ENCODE peak calls at places on chromosomes 5 and 9, in six cellular contexts. J is uterus, O is H1, V is thyroid gland, G is sigmoid colon, B is IMR-90. U is an unnamed sample.

GRCh38 chr9:132575811-132576210 is 6.6 kb upstream of the BARHL1 start:
- DNase-seq in B (no peak), O (no peak), V (no peak), G (no peak), J (no peak), U (no peak)

GRCh38 chr5:65799857-65800256 is 77.9 kb downstream of the NLN start:
- DNase-seq in G (no peak), J (no peak), O (no peak), V (no peak), B (no peak), U (no peak)

GRCh38 chr9:20838218-20838617 is 154.2 kb downstream of the FOCAD start:
- DNase-seq in J (no peak), V (no peak), B (peak), G (no peak), O (no peak), U (no peak)

GRCh38 chr9:124262596-124263045 is 4.9 kb downstream of the NEK6 start:
- DNase-seq in V (no peak), B (peak), J (no peak), G (no peak), O (peak), U (no peak)

GRCh38 chr9:124248992-124249391 is 8.8 kb upstream of the NEK6 start:
- DNase-seq in G (peak), V (no peak), B (no peak), J (no peak), O (no peak), U (no peak)

GRCh38 chr5:54249210-54250028 is 61.0 kb downstream of the ARL15 start:
- DNase-seq in O (no peak), G (no peak), J (no peak), B (peak), V (peak), U (no peak)

GRCh38 chr9:32247173-32247572 is 137.3 kb upstream of the ACO1 start:
- DNase-seq in J (no peak), G (no peak), O (no peak), B (no peak), V (no peak), U (no peak)

GRCh38 chr5:79143684-79144379 is 32.2 kb downstream of the BHMT start:
- DNase-seq in G (no peak), V (no peak), O (no peak), B (peak), J (no peak), U (no peak)

GRCh38 chr5:16304846-16305245 is 125.3 kb upstream of the MARCHF11 start:
- DNase-seq in J (no peak), G (no peak), V (no peak), B (peak), O (no peak), U (peak)

GRCh38 chr9:95732803-95733686 is 142.4 kb upstream of the ERCC6L2 start:
- DNase-seq in J (no peak), V (no peak), G (no peak), B (no peak), O (no peak), U (no peak)

GRCh38 chr5:91419571-91420537 is 36.7 kb upstream of the ARRDC3 start:
- DNase-seq in V (peak), J (peak), B (peak), G (peak), O (no peak), U (no peak)

GRCh38 chr9:69319324-69320040 is 5.5 kb upstream of the ENTREP1 start:
- DNase-seq in B (no peak), G (no peak), V (no peak), O (no peak), J (no peak), U (no peak)

GRCh38 chr5:62829241-62829986 is 250.8 kb downstream of the LRRC70 start:
- DNase-seq in J (no peak), G (no peak), O (no peak), V (no peak), B (no peak), U (no peak)

GRCh38 chr5:11619339-11620028 is 284.8 kb downstream of the CTNND2 start:
- DNase-seq in J (no peak), V (no peak), G (no peak), B (no peak), O (no peak), U (no peak)

GRCh38 chr5:73605223-73606087 is 20.5 kb upstream of the ARHGEF28 start:
- DNase-seq in J (no peak), O (no peak), B (peak), V (no peak), G (no peak), U (no peak)

GRCh38 chr9:133701981-133702797 is 36.0 kb downstream of the SARDH start:
- DNase-seq in B (peak), O (no peak), V (no peak), J (no peak), G (peak), U (no peak)

GRCh38 chr5:33611882-33612281 is 171.1 kb downstream of the TARS1 start:
- DNase-seq in J (no peak), B (peak), G (no peak), O (no peak), V (no peak), U (no peak)

GRCh38 chr5:134904621-134905245 is at the start of gene PCBD2:
- DNase-seq in J (peak), B (peak), V (peak), G (peak), O (peak), U (peak)

GRCh38 chr9:32738501-32739172 is 44.7 kb upstream of the TMEM215 start:
- DNase-seq in G (no peak), V (no peak), J (no peak), O (no peak), B (no peak), U (no peak)

GRCh38 chr9:130042931-130043653 is at the start of gene FNBP1:
- DNase-seq in O (peak), G (peak), V (peak), B (peak), J (peak), U (peak)

GRCh38 chr5:167902298-167902697 is 389.1 kb upstream of the WWC1 start:
- DNase-seq in B (no peak), V (no peak), G (no peak), J (no peak), O (no peak), U (no peak)

GRCh38 chr9:77735515-77735914 is 87.4 kb upstream of the GNA14 start:
- DNase-seq in B (peak), O (no peak), G (no peak), J (peak), V (peak), U (no peak)

GRCh38 chr9:126802343-126803059 is 2.3 kb upstream of the ZBTB43 start:
- DNase-seq in J (no peak), G (no peak), B (no peak), O (no peak), V (no peak), U (no peak)

GRCh38 chr5:147610798-147611197 is 100.9 kb upstream of the DPYSL3 start:
- DNase-seq in O (no peak), J (no peak), V (no peak), B (no peak), G (no peak), U (no peak)

GRCh38 chr9:115004535-115004934 is 74.1 kb upstream of the TNFSF8 start:
- DNase-seq in J (no peak), B (no peak), G (no peak), V (no peak), O (no peak), U (no peak)

GRCh38 chr5:78547171-78547570 is 101.4 kb downstream of the LHFPL2 start:
- DNase-seq in O (no peak), G (peak), J (no peak), V (no peak), B (peak), U (no peak)

GRCh38 chr5:159547466-159548195 is 217.3 kb upstream of the IL12B start:
- DNase-seq in B (no peak), O (no peak), V (no peak), G (no peak), J (no peak), U (no peak)

DNA sequence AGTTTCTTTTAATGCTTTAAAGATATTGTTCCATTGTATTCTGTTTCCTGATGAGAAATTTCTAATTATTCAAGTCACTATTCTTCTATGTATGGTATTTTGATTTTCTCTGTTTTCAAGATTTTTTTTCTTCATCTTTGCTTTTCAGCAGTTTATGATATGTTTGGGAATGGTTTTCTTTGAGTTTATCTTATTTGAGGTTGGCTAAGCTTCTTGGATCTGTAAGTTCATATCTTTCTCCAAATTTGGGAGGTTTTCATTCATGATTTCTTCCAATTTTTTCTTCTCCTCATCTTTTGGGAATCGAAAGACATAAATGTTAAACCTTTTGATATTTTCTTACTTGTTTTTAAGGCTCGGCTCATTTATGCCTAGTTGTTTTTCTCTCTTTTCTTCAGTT is 184.9 kb downstream of the ZSWIM6 start:
- DNase-seq in V (no peak), G (no peak), B (no peak), O (no peak), J (no peak), U (no peak)
- TF ChIP-seq POLR2A in V (no peak), G (no peak), B (no peak), O (no peak), J (no peak), U (no peak)

GRCh38 chr9:136926749-136927148 is 17.8 kb downstream of the FBXW5 start:
- DNase-seq in B (no peak), O (no peak), V (no peak), G (no peak), J (no peak), U (no peak)

GRCh38 chr9:136926154-136926704 is 18.3 kb downstream of the FBXW5 start:
- DNase-seq in B (no peak), O (no peak), G (no peak), J (no peak), V (no peak), U (no peak)

GRCh38 chr9:136927343-136928261 is 16.9 kb downstream of the FBXW5 start:
- DNase-seq in J (no peak), B (peak), V (no peak), G (no peak), O (no peak), U (no peak)

GRCh38 chr9:136930014-136930413 is 14.5 kb downstream of the FBXW5 start:
- DNase-seq in J (no peak), V (no peak), B (no peak), O (no peak), G (no peak), U (no peak)

DNA sequence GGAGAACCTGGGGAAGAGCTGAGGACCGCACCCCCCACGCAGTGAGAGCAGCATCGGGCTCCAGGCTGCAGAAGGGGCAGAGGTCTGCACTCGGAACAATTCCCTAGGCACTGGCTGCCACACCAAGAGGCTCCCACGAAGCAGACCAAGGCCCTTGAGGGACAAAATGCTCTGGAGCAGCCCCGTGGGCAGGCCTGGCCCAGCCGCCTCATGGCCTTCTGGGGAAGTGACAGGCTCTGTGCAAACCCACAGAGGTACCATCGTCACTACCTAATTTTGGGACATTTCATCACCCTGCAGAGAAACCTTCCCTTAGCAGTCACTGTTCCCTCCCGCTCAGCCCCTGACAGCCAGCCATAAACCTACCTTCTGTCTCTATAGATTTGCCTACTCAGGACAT is 15.9 kb downstream of the FBXW5 start:
- DNase-seq in O (no peak), J (no peak), B (no peak), V (no peak), G (no peak), U (no peak)
- TF ChIP-seq POLR2A in O (no peak), J (no peak), B (no peak), V (no peak), G (no peak), U (no peak)

GRCh38 chr9:87499455-87500015 is 1.9 kb downstream of the DAPK1 start:
- DNase-seq in O (no peak), B (no peak), G (no peak), V (no peak), J (no peak), U (no peak)
- TF ChIP-seq POLR2A in O (no peak), B (no peak), G (no peak), V (no peak), J (no peak), U (no peak)

GRCh38 chr5:119322948-119323629 is 32.7 kb upstream of the TNFAIP8 start:
- DNase-seq in O (no peak), G (no peak), V (no peak), J (no peak), B (peak), U (no peak)
- TF ChIP-seq POLR2A in O (no peak), G (no peak), V (no peak), J (no peak), B (no peak), U (no peak)

DNA sequence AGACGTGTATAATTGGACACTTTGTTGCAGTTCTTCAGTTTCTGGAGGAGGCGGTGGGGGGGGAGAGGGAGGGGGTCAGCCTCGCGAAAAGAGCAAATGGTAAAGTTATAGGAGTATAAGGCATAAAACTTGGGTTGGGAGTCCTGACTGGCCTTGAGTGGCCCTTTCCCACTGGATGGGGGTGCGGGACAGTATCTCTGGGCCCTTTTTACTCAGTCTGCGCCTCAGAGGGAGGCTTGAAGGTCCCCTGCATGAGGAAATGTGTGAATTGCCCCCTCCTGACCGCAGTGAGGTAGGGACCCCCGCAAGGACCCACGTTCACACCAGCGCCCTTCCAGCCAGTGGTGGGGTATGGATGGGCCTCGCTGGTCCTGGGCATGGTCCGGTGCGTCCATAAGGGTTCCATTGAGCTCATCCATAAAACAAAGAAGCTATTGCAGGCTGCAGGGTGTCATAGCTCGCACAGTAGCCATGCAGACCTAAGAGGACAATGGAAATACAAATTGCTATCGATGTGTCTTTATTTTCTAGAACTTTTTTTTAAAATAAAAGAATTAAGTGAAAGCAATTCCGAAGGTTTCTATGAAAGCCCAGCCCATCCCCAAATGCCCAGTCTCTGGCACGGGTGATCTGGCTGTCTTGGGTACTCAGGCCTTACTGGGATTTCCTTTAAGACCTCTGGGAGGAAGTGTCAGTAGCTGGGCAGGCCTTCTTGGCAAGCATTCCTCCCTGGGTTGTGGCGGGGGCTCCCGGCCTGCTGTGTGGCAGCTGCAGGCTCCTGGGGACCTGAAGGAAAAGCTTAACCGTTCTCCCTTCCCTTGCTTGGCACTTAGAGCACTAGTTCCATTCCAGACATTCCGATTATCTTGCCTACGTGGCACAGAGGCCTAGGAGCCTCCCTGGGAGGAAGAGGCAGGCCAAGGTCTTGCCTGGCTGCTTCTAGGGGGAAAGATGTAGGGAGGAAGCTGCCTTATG is 1.4 kb upstream of the SEMA5A start:
- DNase-seq in O (no peak), G (no peak), J (no peak), B (peak), V (peak), U (no peak)
- TF ChIP-seq POLR2A in O (peak), G (no peak), J (no peak), B (peak), V (no peak), U (no peak)

GRCh38 chr5:141476132-141476909 is 555 bp downstream of the PCDHGC3 start:
- DNase-seq in B (peak), J (peak), O (no peak), G (peak), V (peak), U (peak)
- TF ChIP-seq POLR2A in B (peak), J (peak), O (no peak), G (no peak), V (peak), U (no peak)

GRCh38 chr5:154644745-154645411 is 110.3 kb upstream of the LARP1 start:
- DNase-seq in V (no peak), G (no peak), O (no peak), B (no peak), J (no peak), U (no peak)

GRCh38 chr5:154648706-154649105 is 106.5 kb upstream of the LARP1 start:
- DNase-seq in V (no peak), G (no peak), J (no peak), O (no peak), B (peak), U (no peak)

GRCh38 chr5:154647760-154648143 is 107.4 kb upstream of the LARP1 start:
- DNase-seq in O (no peak), G (no peak), J (no peak), V (no peak), B (no peak), U (no peak)

GRCh38 chr5:154648229-154648628 is 106.9 kb upstream of the LARP1 start:
- DNase-seq in G (no peak), J (no peak), B (no peak), O (no peak), V (no peak), U (no peak)

GRCh38 chr5:154646841-154647759 is 108.1 kb upstream of the LARP1 start:
- DNase-seq in B (peak), J (peak), G (peak), V (peak), O (peak), U (no peak)
- TF ChIP-seq POLR2A in B (no peak), J (no peak), G (no peak), V (no peak), O (peak), U (no peak)

GRCh38 chr5:102754499-102755424 is at the start of gene PAM:
- DNase-seq in B (peak), G (peak), J (peak), V (peak), O (no peak), U (peak)
- TF ChIP-seq POLR2A in B (peak), G (peak), J (peak), V (peak), O (peak), U (peak)

U was measured in H54.